ENCODE peak calls at places on chromosomes 6 and 20, in seven cellular contexts. One of them, this sample, is unnamed.
A peak's percentile ranks its signal among the peaks of the same experiment; 100 is the strongest.

GRCh38 chr6:12861603-12862002 is 145.0 kb downstream of the PHACTR1 start:
- DNase-seq in suprapubic skin: no peak
- DNase-seq in astrocyte: no peak
- DNase-seq in naive thymus-derived CD4-positive, alpha-beta T cell: no peak
- DNase-seq in body of pancreas: no peak
- DNase-seq in vagina: no peak
- DNase-seq in BE2C: no peak
- DNase-seq in this sample: no peak

GRCh38 chr6:146902846-146903245 is 301.4 kb upstream of the STXBP5 start:
- DNase-seq in naive thymus-derived CD4-positive, alpha-beta T cell: no peak
- DNase-seq in BE2C: no peak
- DNase-seq in suprapubic skin: no peak
- DNase-seq in astrocyte: no peak
- DNase-seq in vagina: no peak
- DNase-seq in body of pancreas: no peak
- DNase-seq in this sample: no peak

GRCh38 chr20:59737816-59738215 is 133.5 kb downstream of the PHACTR3 start:
- DNase-seq in astrocyte: no peak
- DNase-seq in naive thymus-derived CD4-positive, alpha-beta T cell: no peak
- DNase-seq in suprapubic skin: no peak
- DNase-seq in body of pancreas: no peak
- DNase-seq in BE2C: no peak
- DNase-seq in vagina: no peak
- DNase-seq in this sample: no peak

GRCh38 chr20:63877755-63878470 is 12.8 kb downstream of the TPD52L2 start:
- DNase-seq in vagina: no peak
- DNase-seq in astrocyte: no peak
- DNase-seq in body of pancreas: no peak
- DNase-seq in naive thymus-derived CD4-positive, alpha-beta T cell: no peak
- DNase-seq in BE2C: no peak
- DNase-seq in suprapubic skin: no peak
- DNase-seq in this sample: no peak

GRCh38 chr6:52010145-52010544 is 77.3 kb downstream of the PKHD1 start:
- DNase-seq in body of pancreas: no peak
- DNase-seq in suprapubic skin: no peak
- DNase-seq in vagina: no peak
- DNase-seq in naive thymus-derived CD4-positive, alpha-beta T cell: no peak
- DNase-seq in astrocyte: no peak
- DNase-seq in BE2C: no peak
- DNase-seq in this sample: no peak

GRCh38 chr20:9926007-9926406 is 87.1 kb upstream of the PAK5 start:
- DNase-seq in body of pancreas: no peak
- DNase-seq in vagina: no peak
- DNase-seq in suprapubic skin: no peak
- DNase-seq in BE2C: no peak
- DNase-seq in naive thymus-derived CD4-positive, alpha-beta T cell: no peak
- DNase-seq in astrocyte: no peak
- DNase-seq in this sample: no peak

GRCh38 chr6:46190889-46191288 is 20.1 kb upstream of the ENPP5 start:
- DNase-seq in vagina: no peak
- DNase-seq in suprapubic skin: no peak
- DNase-seq in astrocyte: no peak
- DNase-seq in body of pancreas: no peak
- DNase-seq in naive thymus-derived CD4-positive, alpha-beta T cell: no peak
- DNase-seq in BE2C: no peak
- DNase-seq in this sample: no peak

GRCh38 chr6:91079939-91080338 is 493.1 kb upstream of the MAP3K7 start:
- DNase-seq in suprapubic skin: no peak
- DNase-seq in astrocyte: peak; percentile 24
- DNase-seq in body of pancreas: no peak
- DNase-seq in BE2C: peak; percentile 10
- DNase-seq in vagina: no peak
- DNase-seq in naive thymus-derived CD4-positive, alpha-beta T cell: no peak
- DNase-seq in this sample: no peak

GRCh38 chr20:19079536-19080299 is 132.7 kb upstream of the SLC24A3 start:
- DNase-seq in vagina: no peak
- DNase-seq in astrocyte: no peak
- DNase-seq in BE2C: no peak
- DNase-seq in suprapubic skin: no peak
- DNase-seq in body of pancreas: no peak
- DNase-seq in naive thymus-derived CD4-positive, alpha-beta T cell: no peak
- DNase-seq in this sample: no peak

GRCh38 chr6:160767019-160767646 is 65.1 kb downstream of the PLG start:
- DNase-seq in naive thymus-derived CD4-positive, alpha-beta T cell: no peak
- DNase-seq in astrocyte: peak; percentile 17
- DNase-seq in suprapubic skin: peak; percentile 67
- DNase-seq in vagina: no peak
- DNase-seq in BE2C: peak; percentile 81
- DNase-seq in body of pancreas: peak; percentile 86
- DNase-seq in this sample: peak; percentile 30

GRCh38 chr6:14670806-14671205 is 553.2 kb downstream of the CD83 start:
- DNase-seq in body of pancreas: no peak
- DNase-seq in suprapubic skin: no peak
- DNase-seq in vagina: no peak
- DNase-seq in astrocyte: peak; percentile 72
- DNase-seq in naive thymus-derived CD4-positive, alpha-beta T cell: no peak
- DNase-seq in BE2C: no peak
- DNase-seq in this sample: no peak

GRCh38 chr20:59121714-59122376 is 41.8 kb upstream of the ZNF831 start:
- DNase-seq in body of pancreas: no peak
- DNase-seq in astrocyte: no peak
- DNase-seq in vagina: no peak
- DNase-seq in BE2C: no peak
- DNase-seq in naive thymus-derived CD4-positive, alpha-beta T cell: peak; percentile 68
- DNase-seq in suprapubic skin: no peak
- DNase-seq in this sample: no peak

GRCh38 chr6:1385129-1386042 is 4.0 kb upstream of the FOXF2 start:
- DNase-seq in suprapubic skin: no peak
- DNase-seq in astrocyte: no peak
- DNase-seq in vagina: no peak
- DNase-seq in body of pancreas: no peak
- DNase-seq in BE2C: no peak
- DNase-seq in naive thymus-derived CD4-positive, alpha-beta T cell: no peak
- DNase-seq in this sample: no peak

GRCh38 chr6:49462599-49462926 is 490 bp downstream of the MMUT start:
- DNase-seq in body of pancreas: no peak
- DNase-seq in vagina: no peak
- DNase-seq in astrocyte: no peak
- DNase-seq in BE2C: no peak
- DNase-seq in naive thymus-derived CD4-positive, alpha-beta T cell: no peak
- DNase-seq in suprapubic skin: no peak
- DNase-seq in this sample: no peak

GRCh38 chr20:32155017-32155965 is 45.8 kb downstream of the TM9SF4 start:
- DNase-seq in BE2C: peak; percentile 64
- DNase-seq in astrocyte: peak; percentile 62
- DNase-seq in body of pancreas: peak; percentile 68
- DNase-seq in suprapubic skin: peak; percentile 87
- DNase-seq in vagina: peak; percentile 92
- DNase-seq in naive thymus-derived CD4-positive, alpha-beta T cell: no peak
- DNase-seq in this sample: no peak

GRCh38 chr6:28719275-28719940 is 193.7 kb downstream of the GPX5 start:
- DNase-seq in body of pancreas: no peak
- DNase-seq in naive thymus-derived CD4-positive, alpha-beta T cell: no peak
- DNase-seq in BE2C: peak; percentile 62
- DNase-seq in astrocyte: no peak
- DNase-seq in suprapubic skin: no peak
- DNase-seq in vagina: no peak
- DNase-seq in this sample: no peak

GRCh38 chr6:9851006-9851405 is 563.9 kb downstream of the TFAP2A start:
- DNase-seq in body of pancreas: no peak
- DNase-seq in BE2C: no peak
- DNase-seq in naive thymus-derived CD4-positive, alpha-beta T cell: no peak
- DNase-seq in suprapubic skin: no peak
- DNase-seq in vagina: no peak
- DNase-seq in astrocyte: no peak
- DNase-seq in this sample: no peak

GRCh38 chr6:157181649-157182048 is 141.7 kb downstream of the TMEM242 start:
- DNase-seq in body of pancreas: no peak
- DNase-seq in suprapubic skin: no peak
- DNase-seq in BE2C: no peak
- DNase-seq in vagina: no peak
- DNase-seq in naive thymus-derived CD4-positive, alpha-beta T cell: no peak
- DNase-seq in astrocyte: no peak
- DNase-seq in this sample: no peak

GRCh38 chr6:36350082-36350481 is 13.4 kb upstream of the BNIP5 start:
- DNase-seq in naive thymus-derived CD4-positive, alpha-beta T cell: no peak
- DNase-seq in body of pancreas: no peak
- DNase-seq in vagina: no peak
- DNase-seq in BE2C: no peak
- DNase-seq in astrocyte: peak; percentile 52
- DNase-seq in suprapubic skin: no peak
- DNase-seq in this sample: no peak

GRCh38 chr6:136582702-136583471 is 32.7 kb upstream of the MAP7 start:
- DNase-seq in astrocyte: peak; percentile 72
- DNase-seq in body of pancreas: no peak
- DNase-seq in BE2C: no peak
- DNase-seq in suprapubic skin: no peak
- DNase-seq in vagina: no peak
- DNase-seq in naive thymus-derived CD4-positive, alpha-beta T cell: no peak
- DNase-seq in this sample: no peak

GRCh38 chr6:56693246-56693607 is 50.5 kb upstream of the DST start:
- DNase-seq in suprapubic skin: peak; percentile 89
- DNase-seq in vagina: no peak
- DNase-seq in BE2C: no peak
- DNase-seq in naive thymus-derived CD4-positive, alpha-beta T cell: no peak
- DNase-seq in astrocyte: peak; percentile 93
- DNase-seq in body of pancreas: peak; percentile 73
- DNase-seq in this sample: no peak

GRCh38 chr6:146785001-146785585 is 186.3 kb downstream of the ADGB start:
- DNase-seq in BE2C: peak; percentile 66
- DNase-seq in suprapubic skin: no peak
- DNase-seq in naive thymus-derived CD4-positive, alpha-beta T cell: no peak
- DNase-seq in astrocyte: peak; percentile 6
- DNase-seq in vagina: no peak
- DNase-seq in body of pancreas: peak; percentile 15
- DNase-seq in this sample: no peak

GRCh38 chr6:159594750-159595117 is 98.3 kb downstream of the SOD2 start:
- DNase-seq in astrocyte: peak; percentile 85
- DNase-seq in BE2C: no peak
- DNase-seq in naive thymus-derived CD4-positive, alpha-beta T cell: no peak
- DNase-seq in suprapubic skin: no peak
- DNase-seq in vagina: no peak
- DNase-seq in body of pancreas: no peak
- DNase-seq in this sample: no peak

GRCh38 chr20:31606678-31606927 is 1.5 kb downstream of the ID1 start:
- DNase-seq in astrocyte: no peak
- DNase-seq in suprapubic skin: no peak
- DNase-seq in BE2C: no peak
- DNase-seq in vagina: no peak
- DNase-seq in body of pancreas: no peak
- DNase-seq in naive thymus-derived CD4-positive, alpha-beta T cell: no peak
- DNase-seq in this sample: no peak

GRCh38 chr20:881051-881820 is 34.9 kb downstream of the ANGPT4 start:
- DNase-seq in BE2C: no peak
- DNase-seq in vagina: peak; percentile 79
- DNase-seq in astrocyte: peak; percentile 14
- DNase-seq in body of pancreas: no peak
- DNase-seq in naive thymus-derived CD4-positive, alpha-beta T cell: no peak
- DNase-seq in suprapubic skin: no peak
- DNase-seq in this sample: no peak

GRCh38 chr6:55541024-55541423 is 38.0 kb downstream of the HMGCLL1 start:
- DNase-seq in astrocyte: no peak
- DNase-seq in suprapubic skin: no peak
- DNase-seq in BE2C: no peak
- DNase-seq in vagina: no peak
- DNase-seq in body of pancreas: no peak
- DNase-seq in naive thymus-derived CD4-positive, alpha-beta T cell: no peak
- DNase-seq in this sample: no peak
- H3K9me3 ChIP-seq in astrocyte: no peaks in the 10 kb centered on the region
- H3K9me3 ChIP-seq in suprapubic skin: no peaks in the 10 kb centered on the region
- H3K9me3 ChIP-seq in BE2C: no peaks in the 10 kb centered on the region
- H3K9me3 ChIP-seq in vagina: no peaks in the 10 kb centered on the region
- H3K9me3 ChIP-seq in body of pancreas: no peaks in the 10 kb centered on the region
- H3K9me3 ChIP-seq in naive thymus-derived CD4-positive, alpha-beta T cell: no peaks in the 10 kb centered on the region
- H3K9me3 ChIP-seq in this sample: no peaks in the 10 kb centered on the region

DNA sequence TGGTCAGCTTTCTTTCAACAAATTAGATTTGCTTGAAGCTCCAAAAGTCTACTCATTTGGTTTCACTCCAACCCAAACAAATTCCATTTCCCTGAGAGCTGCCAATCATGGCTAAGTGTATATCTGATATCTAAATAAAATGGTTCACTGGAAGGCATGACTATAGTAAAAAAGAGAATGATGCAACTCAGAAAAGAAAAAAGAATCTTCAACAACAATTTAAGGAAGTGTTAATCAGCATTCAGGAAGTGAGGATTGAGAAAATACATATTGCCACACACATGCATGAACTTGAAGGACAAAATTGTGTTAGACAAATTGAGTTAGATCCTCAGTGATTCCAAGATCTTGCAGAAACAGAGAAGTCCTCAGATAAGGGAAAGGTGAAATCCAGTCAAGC is 972.9 kb upstream of the FLRT3 start:
- DNase-seq in naive thymus-derived CD4-positive, alpha-beta T cell: no peak
- DNase-seq in astrocyte: no peak
- DNase-seq in body of pancreas: no peak
- DNase-seq in BE2C: no peak
- DNase-seq in vagina: no peak
- DNase-seq in suprapubic skin: no peak
- DNase-seq in this sample: no peak
- H3K9me3 ChIP-seq in naive thymus-derived CD4-positive, alpha-beta T cell: no peaks in the 10 kb centered on the region
- H3K9me3 ChIP-seq in astrocyte: peaks cover 3% of the 10 kb centered on the region
- H3K9me3 ChIP-seq in body of pancreas: no peaks in the 10 kb centered on the region
- H3K9me3 ChIP-seq in BE2C: no peaks in the 10 kb centered on the region
- H3K9me3 ChIP-seq in vagina: no peaks in the 10 kb centered on the region
- H3K9me3 ChIP-seq in suprapubic skin: no peaks in the 10 kb centered on the region
- H3K9me3 ChIP-seq in this sample: no peaks in the 10 kb centered on the region

GRCh38 chr20:46501961-46502360 is 11.4 kb downstream of the ZNF334 start:
- DNase-seq in vagina: no peak
- DNase-seq in naive thymus-derived CD4-positive, alpha-beta T cell: no peak
- DNase-seq in BE2C: no peak
- DNase-seq in body of pancreas: no peak
- DNase-seq in astrocyte: no peak
- DNase-seq in suprapubic skin: no peak
- DNase-seq in this sample: no peak
- H3K9me3 ChIP-seq in vagina: peaks cover 15% of the 10 kb centered on the region
- H3K9me3 ChIP-seq in naive thymus-derived CD4-positive, alpha-beta T cell: peaks cover 8% of the 10 kb centered on the region
- H3K9me3 ChIP-seq in BE2C: peaks cover 19% of the 10 kb centered on the region
- H3K9me3 ChIP-seq in body of pancreas: peaks cover 32% of the 10 kb centered on the region
- H3K9me3 ChIP-seq in astrocyte: peaks cover 50% of the 10 kb centered on the region
- H3K9me3 ChIP-seq in suprapubic skin: peaks cover 26% of the 10 kb centered on the region
- H3K9me3 ChIP-seq in this sample: peaks cover 12% of the 10 kb centered on the region

GRCh38 chr6:169469028-169469427 is 215.4 kb upstream of the THBS2 start:
- DNase-seq in vagina: no peak
- DNase-seq in body of pancreas: no peak
- DNase-seq in BE2C: no peak
- DNase-seq in suprapubic skin: no peak
- DNase-seq in astrocyte: no peak
- DNase-seq in naive thymus-derived CD4-positive, alpha-beta T cell: no peak
- DNase-seq in this sample: no peak

GRCh38 chr6:169474362-169474761 is 220.7 kb upstream of the THBS2 start:
- DNase-seq in suprapubic skin: no peak
- DNase-seq in body of pancreas: no peak
- DNase-seq in vagina: no peak
- DNase-seq in BE2C: no peak
- DNase-seq in astrocyte: no peak
- DNase-seq in naive thymus-derived CD4-positive, alpha-beta T cell: no peak
- DNase-seq in this sample: no peak

GRCh38 chr6:169470790-169471189 is 217.1 kb upstream of the THBS2 start:
- DNase-seq in suprapubic skin: no peak
- DNase-seq in body of pancreas: no peak
- DNase-seq in BE2C: no peak
- DNase-seq in naive thymus-derived CD4-positive, alpha-beta T cell: no peak
- DNase-seq in vagina: no peak
- DNase-seq in astrocyte: no peak
- DNase-seq in this sample: no peak

GRCh38 chr6:169473663-169474062 is 220.0 kb upstream of the THBS2 start:
- DNase-seq in body of pancreas: no peak
- DNase-seq in suprapubic skin: no peak
- DNase-seq in astrocyte: no peak
- DNase-seq in BE2C: no peak
- DNase-seq in naive thymus-derived CD4-positive, alpha-beta T cell: no peak
- DNase-seq in vagina: no peak
- DNase-seq in this sample: no peak

GRCh38 chr6:169472786-169473416 is 219.3 kb upstream of the THBS2 start:
- DNase-seq in vagina: no peak
- DNase-seq in astrocyte: no peak
- DNase-seq in suprapubic skin: no peak
- DNase-seq in naive thymus-derived CD4-positive, alpha-beta T cell: no peak
- DNase-seq in body of pancreas: no peak
- DNase-seq in BE2C: no peak
- DNase-seq in this sample: no peak
- H3K9me3 ChIP-seq in vagina: no peaks in the 10 kb centered on the region
- H3K9me3 ChIP-seq in astrocyte: no peaks in the 10 kb centered on the region
- H3K9me3 ChIP-seq in suprapubic skin: peaks cover 11% of the 10 kb centered on the region
- H3K9me3 ChIP-seq in naive thymus-derived CD4-positive, alpha-beta T cell: no peaks in the 10 kb centered on the region
- H3K9me3 ChIP-seq in body of pancreas: no peaks in the 10 kb centered on the region
- H3K9me3 ChIP-seq in BE2C: no peaks in the 10 kb centered on the region
- H3K9me3 ChIP-seq in this sample: no peaks in the 10 kb centered on the region